ENCODE peak calls at places on chromosome 10, in eight cellular contexts. P is lung, O is fibroblast of mammary gland, N is choroid plexus epithelial cell, J is BJ, S is glutamatergic neuron, R is spleen, Q is AG04449. H is an unnamed sample.

GRCh38 chr10:5447071-5447470 is 34.7 kb downstream of the NET1 start:
- DNase-seq in P (no peak), O (peak; percentile 48), N (peak; percentile 46), J (no peak), S (no peak), R (no peak), Q (no peak), H (no peak)

GRCh38 chr10:112716924-112717348 is 233.1 kb upstream of the TCF7L2 start:
- DNase-seq in P (no peak), O (peak; percentile 87), N (peak; percentile 79), J (no peak), S (no peak), R (no peak), Q (no peak), H (no peak)

GRCh38 chr10:49008505-49009202 is 69.0 kb upstream of the LRRC18 start:
- DNase-seq in P (no peak), O (no peak), N (no peak), J (no peak), S (no peak), R (no peak), Q (no peak), H (no peak)

GRCh38 chr10:95035343-95036283 is 33.7 kb downstream of the CYP2C8 start:
- DNase-seq in P (no peak), O (no peak), N (no peak), J (no peak), S (no peak), R (no peak), Q (no peak), H (no peak)

GRCh38 chr10:84329094-84329611 is 764 bp downstream of the CCSER2 start:
- DNase-seq in P (no peak), O (peak; percentile 51), N (peak; percentile 67), J (no peak), S (peak; percentile 60), R (peak; percentile 75), Q (no peak), H (no peak)

GRCh38 chr10:90977162-90977854 is 56.4 kb upstream of the ANKRD1 start:
- DNase-seq in P (no peak), O (no peak), N (no peak), J (no peak), S (no peak), R (no peak), Q (no peak), H (no peak)

GRCh38 chr10:4763960-4764428 is 62.0 kb upstream of the AKR1E2 start:
- DNase-seq in P (no peak), O (peak; percentile 94), N (peak; percentile 61), J (peak; percentile 82), S (no peak), R (no peak), Q (peak; percentile 40), H (no peak)

GRCh38 chr10:44282606-44283300 is 102.1 kb downstream of the CXCL12 start:
- DNase-seq in P (no peak), O (no peak), N (no peak), J (no peak), S (no peak), R (no peak), Q (no peak), H (no peak)

GRCh38 chr10:48811461-48811860 is 126.8 kb downstream of the WDFY4 start:
- DNase-seq in P (no peak), O (no peak), N (no peak), J (no peak), S (no peak), R (no peak), Q (no peak), H (no peak)

GRCh38 chr10:25867321-25867720 is 66.7 kb upstream of the MYO3A start:
- DNase-seq in P (no peak), O (peak; percentile 1), N (peak; percentile 2), J (no peak), S (no peak), R (no peak), Q (no peak), H (no peak)

GRCh38 chr10:79409038-79410035 is 36.1 kb downstream of the ZCCHC24 start:
- DNase-seq in P (no peak), O (no peak), N (no peak), J (no peak), S (peak; percentile 15), R (peak; percentile 73), Q (no peak), H (peak; percentile 27)

GRCh38 chr10:34905200-34905927 is 90.3 kb upstream of the PARD3 start:
- DNase-seq in P (no peak), O (no peak), N (no peak), J (no peak), S (no peak), R (no peak), Q (no peak), H (no peak)

GRCh38 chr10:86263209-86263608 is 103.4 kb downstream of the GRID1 start:
- DNase-seq in P (no peak), O (no peak), N (no peak), J (no peak), S (no peak), R (peak; percentile 67), Q (no peak), H (peak; percentile 17)

GRCh38 chr10:59434463-59435326 is 72.3 kb upstream of the FAM13C start:
- DNase-seq in P (no peak), O (peak; percentile 63), N (peak; percentile 29), J (no peak), S (no peak), R (no peak), Q (no peak), H (no peak)

GRCh38 chr10:92011560-92012214 is 88.1 kb downstream of the BTAF1 start:
- DNase-seq in P (no peak), O (peak; percentile 73), N (peak; percentile 64), J (peak; percentile 4), S (no peak), R (no peak), Q (no peak), H (no peak)

GRCh38 chr10:50369931-50370330 is 118.6 kb upstream of the ASAH2 start:
- DNase-seq in P (no peak), O (peak; percentile 55), N (no peak), J (no peak), S (no peak), R (no peak), Q (no peak), H (no peak)

GRCh38 chr10:50362547-50363125 is 111.3 kb upstream of the ASAH2 start:
- DNase-seq in P (no peak), O (peak; percentile 69), N (no peak), J (no peak), S (no peak), R (no peak), Q (no peak), H (no peak)

GRCh38 chr10:50361946-50362345 is 110.6 kb upstream of the ASAH2 start:
- DNase-seq in P (no peak), O (no peak), N (no peak), J (no peak), S (no peak), R (no peak), Q (no peak), H (no peak)

DNA sequence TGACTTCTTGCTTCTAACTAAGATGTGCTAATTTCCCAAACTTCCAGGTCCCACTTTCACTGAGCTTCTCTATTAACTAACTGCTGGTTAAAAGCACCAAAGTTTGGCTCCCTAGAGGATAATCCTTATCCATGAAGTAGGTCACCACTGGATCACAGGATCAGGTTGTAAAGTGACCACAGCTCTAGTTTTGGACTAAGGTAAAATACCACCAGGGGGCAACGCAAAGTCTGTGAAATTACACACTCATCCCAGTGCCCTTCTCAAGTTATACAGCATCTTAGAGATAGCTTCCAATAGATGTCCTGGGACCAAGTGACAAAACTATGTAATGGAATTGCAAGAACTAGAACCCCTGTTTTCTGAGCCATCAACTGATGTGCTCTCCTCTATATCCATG is 116.4 kb upstream of the ASAH2 start:
- DNase-seq in P (no peak), O (peak; percentile 65), N (peak; percentile 72), J (no peak), S (no peak), R (no peak), Q (no peak), H (no peak)
- TF ChIP-seq CTCF in P (no peak), O (peak; percentile 48), N (peak; percentile 65), J (peak; percentile 52), S (peak; percentile 45), R (no peak), Q (peak; percentile 34), H (peak; percentile 49)

GRCh38 chr10:124347956-124348355 is 70.8 kb downstream of the OAT start:
- DNase-seq in P (no peak), O (no peak), N (no peak), J (no peak), S (no peak), R (peak; percentile 67), Q (no peak), H (no peak)
- TF ChIP-seq CTCF in P (no peak), O (no peak), N (peak; percentile 10), J (no peak), S (peak; percentile 9), R (no peak), Q (no peak), H (no peak)

GRCh38 chr10:3042589-3042988 is 24.8 kb upstream of the PFKP start:
- DNase-seq in P (no peak), O (no peak), N (no peak), J (no peak), S (no peak), R (no peak), Q (no peak), H (no peak)
- TF ChIP-seq CTCF in P (no peak), O (no peak), N (no peak), J (no peak), S (no peak), R (no peak), Q (no peak), H (no peak)

GRCh38 chr10:50221470-50221869 is 29.8 kb downstream of the ASAH2 start:
- DNase-seq in P (no peak), O (no peak), N (no peak), J (no peak), S (no peak), R (no peak), Q (no peak), H (no peak)

GRCh38 chr10:50222199-50222598 is 29.1 kb downstream of the ASAH2 start:
- DNase-seq in P (no peak), O (no peak), N (no peak), J (no peak), S (no peak), R (no peak), Q (no peak), H (no peak)

GRCh38 chr10:50226610-50227009 is 24.7 kb downstream of the ASAH2 start:
- DNase-seq in P (no peak), O (no peak), N (no peak), J (no peak), S (no peak), R (no peak), Q (no peak), H (no peak)

GRCh38 chr10:50228672-50229071 is 22.6 kb downstream of the ASAH2 start:
- DNase-seq in P (no peak), O (no peak), N (no peak), J (no peak), S (no peak), R (no peak), Q (no peak), H (no peak)

DNA sequence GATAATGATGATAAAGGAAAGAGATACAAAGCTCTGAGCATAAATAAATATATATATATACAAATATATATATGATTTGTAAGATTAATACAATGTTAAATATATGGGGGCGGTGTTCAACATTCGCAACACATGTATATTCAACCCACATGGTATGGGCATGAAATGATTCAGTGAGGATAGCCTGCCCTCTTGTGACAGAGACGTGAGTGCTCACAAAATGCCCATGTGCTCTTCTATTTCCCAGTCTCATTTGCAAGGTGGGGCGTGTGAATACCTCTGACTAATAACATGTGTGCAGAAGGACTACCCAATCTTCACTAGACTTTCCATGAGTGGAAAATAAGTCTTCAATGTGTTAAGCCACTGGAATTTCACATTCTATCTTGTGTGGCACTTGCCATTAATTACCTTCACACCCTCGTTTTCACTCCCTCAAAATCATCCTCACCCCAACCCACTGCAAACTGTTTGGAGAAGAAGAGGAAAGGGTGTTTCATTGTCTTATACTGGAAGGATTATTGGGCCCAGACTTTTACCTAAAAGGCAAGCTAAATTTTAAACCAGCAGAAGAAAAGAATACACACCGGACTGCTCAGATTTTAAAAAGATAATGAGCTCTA is 26.9 kb downstream of the ASAH2 start:
- DNase-seq in P (no peak), O (peak; percentile 79), N (peak; percentile 88), J (peak; percentile 15), S (peak; percentile 26), R (no peak), Q (peak; percentile 23), H (no peak)
- TF ChIP-seq CTCF in P (peak; percentile 23), O (peak; percentile 68), N (peak; percentile 82), J (peak; percentile 67), S (peak; percentile 16), R (no peak), Q (peak; percentile 76), H (peak; percentile 45)

H was measured in CD14-positive monocyte.